ENCODE peak calls at places on chromosome X, in six cellular contexts. One of them, this sample, is unnamed.

GRCh38 chrX:86711531-86712180 is 563.4 kb downstream of the DACH2 start:
- DNase-seq in activated T-cell treated with anti-CD3 and anti-CD28 coated beads for 1 hour: no peak
- DNase-seq in lower lobe of right lung: no peak
- DNase-seq in GM12864: no peak
- DNase-seq in cardiac fibroblast: no peak
- DNase-seq in posterior cingulate gyrus: no peak
- DNase-seq in this sample: no peak

GRCh38 chrX:119757979-119758681 is at the start of gene SOWAHD:
- DNase-seq in posterior cingulate gyrus: no peak
- DNase-seq in activated T-cell treated with anti-CD3 and anti-CD28 coated beads for 1 hour: no peak
- DNase-seq in lower lobe of right lung: peak
- DNase-seq in cardiac fibroblast: no peak
- DNase-seq in GM12864: no peak
- DNase-seq in this sample: no peak

GRCh38 chrX:115192244-115192700 is 3.1 kb downstream of the RBMXL3 start:
- DNase-seq in cardiac fibroblast: no peak
- DNase-seq in GM12864: no peak
- DNase-seq in activated T-cell treated with anti-CD3 and anti-CD28 coated beads for 1 hour: no peak
- DNase-seq in posterior cingulate gyrus: no peak
- DNase-seq in lower lobe of right lung: no peak
- DNase-seq in this sample: no peak

GRCh38 chrX:105876658-105877057 is 54.3 kb downstream of the NRK start:
- DNase-seq in lower lobe of right lung: no peak
- DNase-seq in GM12864: no peak
- DNase-seq in activated T-cell treated with anti-CD3 and anti-CD28 coated beads for 1 hour: no peak
- DNase-seq in posterior cingulate gyrus: no peak
- DNase-seq in cardiac fibroblast: peak
- DNase-seq in this sample: no peak

GRCh38 chrX:132594129-132594528 is 105.3 kb upstream of the MBNL3 start:
- DNase-seq in GM12864: no peak
- DNase-seq in lower lobe of right lung: no peak
- DNase-seq in activated T-cell treated with anti-CD3 and anti-CD28 coated beads for 1 hour: no peak
- DNase-seq in posterior cingulate gyrus: no peak
- DNase-seq in cardiac fibroblast: peak
- DNase-seq in this sample: no peak

GRCh38 chrX:22674947-22675346 is 324.8 kb upstream of the DDX53 start:
- DNase-seq in lower lobe of right lung: no peak
- DNase-seq in cardiac fibroblast: no peak
- DNase-seq in posterior cingulate gyrus: no peak
- DNase-seq in GM12864: no peak
- DNase-seq in activated T-cell treated with anti-CD3 and anti-CD28 coated beads for 1 hour: no peak
- DNase-seq in this sample: no peak

GRCh38 chrX:115892787-115893671 is 277.5 kb upstream of the AGTR2 start:
- DNase-seq in GM12864: no peak
- DNase-seq in posterior cingulate gyrus: peak
- DNase-seq in activated T-cell treated with anti-CD3 and anti-CD28 coated beads for 1 hour: no peak
- DNase-seq in cardiac fibroblast: peak
- DNase-seq in lower lobe of right lung: no peak
- DNase-seq in this sample: peak

GRCh38 chrX:74420194-74421035 is 878 bp upstream of the SLC16A2 start:
- DNase-seq in lower lobe of right lung: peak
- DNase-seq in GM12864: no peak
- DNase-seq in cardiac fibroblast: peak
- DNase-seq in activated T-cell treated with anti-CD3 and anti-CD28 coated beads for 1 hour: peak
- DNase-seq in posterior cingulate gyrus: peak
- DNase-seq in this sample: no peak

GRCh38 chrX:130173190-130173895 is 1.6 kb downstream of the RAB33A start:
- DNase-seq in lower lobe of right lung: no peak
- DNase-seq in cardiac fibroblast: peak
- DNase-seq in GM12864: no peak
- DNase-seq in activated T-cell treated with anti-CD3 and anti-CD28 coated beads for 1 hour: no peak
- DNase-seq in posterior cingulate gyrus: no peak
- DNase-seq in this sample: peak

GRCh38 chrX:55521687-55522086 is 32.0 kb upstream of the USP51 start:
- DNase-seq in posterior cingulate gyrus: no peak
- DNase-seq in activated T-cell treated with anti-CD3 and anti-CD28 coated beads for 1 hour: no peak
- DNase-seq in lower lobe of right lung: no peak
- DNase-seq in GM12864: no peak
- DNase-seq in cardiac fibroblast: no peak
- DNase-seq in this sample: no peak

GRCh38 chrX:150192846-150193245 is 170.3 kb upstream of the MAMLD1 start:
- DNase-seq in lower lobe of right lung: no peak
- DNase-seq in cardiac fibroblast: peak
- DNase-seq in activated T-cell treated with anti-CD3 and anti-CD28 coated beads for 1 hour: no peak
- DNase-seq in GM12864: no peak
- DNase-seq in posterior cingulate gyrus: no peak
- DNase-seq in this sample: no peak

GRCh38 chrX:129593137-129593536 is 53.1 kb downstream of the OCRL start:
- DNase-seq in GM12864: no peak
- DNase-seq in cardiac fibroblast: peak
- DNase-seq in lower lobe of right lung: no peak
- DNase-seq in activated T-cell treated with anti-CD3 and anti-CD28 coated beads for 1 hour: no peak
- DNase-seq in posterior cingulate gyrus: no peak
- DNase-seq in this sample: no peak

GRCh38 chrX:50470103-50471031 is at the start of gene DGKK:
- DNase-seq in GM12864: no peak
- DNase-seq in posterior cingulate gyrus: no peak
- DNase-seq in lower lobe of right lung: no peak
- DNase-seq in activated T-cell treated with anti-CD3 and anti-CD28 coated beads for 1 hour: no peak
- DNase-seq in cardiac fibroblast: no peak
- DNase-seq in this sample: no peak

GRCh38 chrX:154012336-154012991 is 7.2 kb downstream of the IRAK1 start:
- DNase-seq in posterior cingulate gyrus: no peak
- DNase-seq in activated T-cell treated with anti-CD3 and anti-CD28 coated beads for 1 hour: no peak
- DNase-seq in lower lobe of right lung: peak
- DNase-seq in GM12864: no peak
- DNase-seq in cardiac fibroblast: no peak
- DNase-seq in this sample: no peak

GRCh38 chrX:29315931-29316330 is 728.7 kb downstream of the IL1RAPL1 start:
- DNase-seq in cardiac fibroblast: no peak
- DNase-seq in lower lobe of right lung: no peak
- DNase-seq in activated T-cell treated with anti-CD3 and anti-CD28 coated beads for 1 hour: no peak
- DNase-seq in GM12864: no peak
- DNase-seq in posterior cingulate gyrus: no peak
- DNase-seq in this sample: no peak

GRCh38 chrX:154490021-154490413 is 412 bp downstream of the SLC10A3 start:
- DNase-seq in GM12864: no peak
- DNase-seq in posterior cingulate gyrus: no peak
- DNase-seq in cardiac fibroblast: peak
- DNase-seq in activated T-cell treated with anti-CD3 and anti-CD28 coated beads for 1 hour: no peak
- DNase-seq in lower lobe of right lung: no peak
- DNase-seq in this sample: no peak

GRCh38 chrX:19721726-19722370 is 165.6 kb downstream of the SH3KBP1 start:
- DNase-seq in cardiac fibroblast: no peak
- DNase-seq in GM12864: no peak
- DNase-seq in posterior cingulate gyrus: peak
- DNase-seq in activated T-cell treated with anti-CD3 and anti-CD28 coated beads for 1 hour: no peak
- DNase-seq in lower lobe of right lung: peak
- DNase-seq in this sample: no peak

GRCh38 chrX:150873616-150874015 is 24.9 kb downstream of the CD99L2 start:
- DNase-seq in lower lobe of right lung: no peak
- DNase-seq in GM12864: no peak
- DNase-seq in cardiac fibroblast: peak
- DNase-seq in posterior cingulate gyrus: no peak
- DNase-seq in activated T-cell treated with anti-CD3 and anti-CD28 coated beads for 1 hour: no peak
- DNase-seq in this sample: no peak

GRCh38 chrX:47264507-47265173 is 31.8 kb downstream of the USP11 start:
- DNase-seq in GM12864: no peak
- DNase-seq in activated T-cell treated with anti-CD3 and anti-CD28 coated beads for 1 hour: no peak
- DNase-seq in posterior cingulate gyrus: no peak
- DNase-seq in cardiac fibroblast: peak
- DNase-seq in lower lobe of right lung: no peak
- DNase-seq in this sample: no peak

GRCh38 chrX:17700976-17701375 is 36.3 kb upstream of the SCML1 start:
- DNase-seq in posterior cingulate gyrus: no peak
- DNase-seq in activated T-cell treated with anti-CD3 and anti-CD28 coated beads for 1 hour: no peak
- DNase-seq in cardiac fibroblast: no peak
- DNase-seq in GM12864: no peak
- DNase-seq in lower lobe of right lung: no peak
- DNase-seq in this sample: no peak

GRCh38 chrX:135975421-135975820 is 1.6 kb upstream of the MMGT1 start:
- DNase-seq in cardiac fibroblast: no peak
- DNase-seq in GM12864: no peak
- DNase-seq in activated T-cell treated with anti-CD3 and anti-CD28 coated beads for 1 hour: no peak
- DNase-seq in lower lobe of right lung: no peak
- DNase-seq in posterior cingulate gyrus: no peak
- DNase-seq in this sample: no peak

GRCh38 chrX:119778829-119779228 is 12.6 kb downstream of the RPL39 start:
- DNase-seq in lower lobe of right lung: no peak
- DNase-seq in cardiac fibroblast: no peak
- DNase-seq in posterior cingulate gyrus: no peak
- DNase-seq in GM12864: no peak
- DNase-seq in activated T-cell treated with anti-CD3 and anti-CD28 coated beads for 1 hour: no peak
- DNase-seq in this sample: no peak

GRCh38 chrX:41922694-41923171 is 621 bp downstream of the CASK start:
- DNase-seq in cardiac fibroblast: peak
- DNase-seq in lower lobe of right lung: peak
- DNase-seq in GM12864: no peak
- DNase-seq in posterior cingulate gyrus: peak
- DNase-seq in activated T-cell treated with anti-CD3 and anti-CD28 coated beads for 1 hour: peak
- DNase-seq in this sample: no peak

GRCh38 chrX:48714573-48714972 is 18.0 kb downstream of the SUV39H1 start:
- DNase-seq in lower lobe of right lung: no peak
- DNase-seq in GM12864: no peak
- DNase-seq in activated T-cell treated with anti-CD3 and anti-CD28 coated beads for 1 hour: no peak
- DNase-seq in cardiac fibroblast: peak
- DNase-seq in posterior cingulate gyrus: no peak
- DNase-seq in this sample: no peak

GRCh38 chrX:48709522-48710117 is 13.1 kb downstream of the SUV39H1 start:
- DNase-seq in activated T-cell treated with anti-CD3 and anti-CD28 coated beads for 1 hour: no peak
- DNase-seq in cardiac fibroblast: no peak
- DNase-seq in GM12864: no peak
- DNase-seq in posterior cingulate gyrus: no peak
- DNase-seq in lower lobe of right lung: no peak
- DNase-seq in this sample: no peak

GRCh38 chrX:54181196-54181953 is 1.7 kb downstream of the FAM120C start:
- DNase-seq in lower lobe of right lung: no peak
- DNase-seq in GM12864: no peak
- DNase-seq in cardiac fibroblast: peak
- DNase-seq in posterior cingulate gyrus: no peak
- DNase-seq in activated T-cell treated with anti-CD3 and anti-CD28 coated beads for 1 hour: no peak
- DNase-seq in this sample: no peak

GRCh38 chrX:18886344-18887161 is 97.4 kb downstream of the PHKA2 start:
- DNase-seq in GM12864: peak
- DNase-seq in lower lobe of right lung: peak
- DNase-seq in cardiac fibroblast: peak
- DNase-seq in activated T-cell treated with anti-CD3 and anti-CD28 coated beads for 1 hour: peak
- DNase-seq in posterior cingulate gyrus: peak
- DNase-seq in this sample: peak

GRCh38 chrX:153526040-153526439 is 8.6 kb downstream of the ATP2B3 start:
- DNase-seq in cardiac fibroblast: no peak
- DNase-seq in lower lobe of right lung: no peak
- DNase-seq in posterior cingulate gyrus: no peak
- DNase-seq in activated T-cell treated with anti-CD3 and anti-CD28 coated beads for 1 hour: no peak
- DNase-seq in GM12864: no peak
- DNase-seq in this sample: no peak

GRCh38 chrX:78314561-78314960 is 12.8 kb downstream of the CYSLTR1 start:
- DNase-seq in GM12864: no peak
- DNase-seq in activated T-cell treated with anti-CD3 and anti-CD28 coated beads for 1 hour: no peak
- DNase-seq in posterior cingulate gyrus: no peak
- DNase-seq in cardiac fibroblast: no peak
- DNase-seq in lower lobe of right lung: no peak
- DNase-seq in this sample: no peak

GRCh38 chrX:38260231-38260630 is 39.6 kb upstream of the SRPX start:
- DNase-seq in lower lobe of right lung: no peak
- DNase-seq in activated T-cell treated with anti-CD3 and anti-CD28 coated beads for 1 hour: no peak
- DNase-seq in posterior cingulate gyrus: no peak
- DNase-seq in cardiac fibroblast: peak
- DNase-seq in GM12864: no peak
- DNase-seq in this sample: no peak

GRCh38 chrX:10414872-10415703 is 205.3 kb downstream of the MID1 start:
- DNase-seq in posterior cingulate gyrus: no peak
- DNase-seq in activated T-cell treated with anti-CD3 and anti-CD28 coated beads for 1 hour: no peak
- DNase-seq in lower lobe of right lung: no peak
- DNase-seq in cardiac fibroblast: peak
- DNase-seq in GM12864: no peak
- DNase-seq in this sample: no peak

GRCh38 chrX:64394874-64395567 is at the start of gene MTMR8:
- DNase-seq in lower lobe of right lung: peak
- DNase-seq in cardiac fibroblast: peak
- DNase-seq in GM12864: peak
- DNase-seq in posterior cingulate gyrus: peak
- DNase-seq in activated T-cell treated with anti-CD3 and anti-CD28 coated beads for 1 hour: peak
- DNase-seq in this sample: peak

GRCh38 chrX:149259241-149259640 is 245.9 kb downstream of the IDS start:
- DNase-seq in activated T-cell treated with anti-CD3 and anti-CD28 coated beads for 1 hour: no peak
- DNase-seq in GM12864: no peak
- DNase-seq in cardiac fibroblast: peak
- DNase-seq in lower lobe of right lung: no peak
- DNase-seq in posterior cingulate gyrus: no peak
- DNase-seq in this sample: no peak

This sample was measured in GM12878.